ENCODE peak calls at places on chromosomes 7 and 10, in six cellular contexts. I is H9, V is fibroblast of lung, G is GM23248, J is IMR-90, L is neuronal stem cell. Z is an unnamed sample.

GRCh38 chr10:103643381-103643780 is 149.9 kb downstream of the NEURL1 start:
- DNase-seq in L (no peak), I (no peak), J (peak), G (no peak), V (no peak), Z (no peak)

GRCh38 chr10:100186253-100186780 is 488 bp upstream of the ERLIN1 start:
- DNase-seq in I (no peak), L (no peak), V (peak), G (peak), J (peak), Z (peak)

GRCh38 chr7:84379446-84379845 is 184.9 kb upstream of the SEMA3A start:
- DNase-seq in G (no peak), J (no peak), L (no peak), V (no peak), I (no peak), Z (no peak)

GRCh38 chr10:45427956-45428338 is 53.9 kb downstream of the ALOX5 start:
- DNase-seq in V (no peak), I (no peak), G (no peak), L (no peak), J (no peak), Z (no peak)

GRCh38 chr10:79445217-79445707 is at the start of gene ZCCHC24:
- DNase-seq in I (peak), L (no peak), V (no peak), J (no peak), G (no peak), Z (peak)

GRCh38 chr7:64602086-64602485 is 39.2 kb upstream of the ZNF680 start:
- DNase-seq in J (peak), G (no peak), L (no peak), V (no peak), I (no peak), Z (no peak)

GRCh38 chr10:122044045-122044661 is 55.2 kb downstream of the TACC2 start:
- DNase-seq in V (peak), G (peak), J (peak), I (no peak), L (peak), Z (peak)

GRCh38 chr7:29147821-29148220 is 1.5 kb upstream of the CPVL start:
- DNase-seq in V (no peak), G (no peak), J (no peak), I (no peak), L (no peak), Z (no peak)

GRCh38 chr10:124892905-124893304 is 49.0 kb upstream of the ZRANB1 start:
- DNase-seq in J (no peak), G (no peak), V (no peak), L (no peak), I (no peak), Z (no peak)

GRCh38 chr7:151727579-151728285 is 149.2 kb downstream of the PRKAG2 start:
- DNase-seq in I (no peak), V (peak), J (peak), L (no peak), G (peak), Z (peak)

GRCh38 chr7:151844828-151845200 is 32.1 kb downstream of the PRKAG2 start:
- DNase-seq in J (no peak), G (no peak), I (no peak), L (no peak), V (no peak), Z (no peak)

GRCh38 chr10:16952610-16953009 is 135.4 kb upstream of the RSU1 start:
- DNase-seq in I (peak), L (no peak), G (no peak), J (no peak), V (no peak), Z (no peak)

GRCh38 chr7:584122-584465 is 64.4 kb upstream of the PDGFA start:
- DNase-seq in V (no peak), G (no peak), I (no peak), L (no peak), J (no peak), Z (peak)

GRCh38 chr7:50652400-50653115 is 87.4 kb upstream of the DDC start:
- DNase-seq in L (no peak), J (no peak), G (no peak), I (no peak), V (no peak), Z (no peak)

GRCh38 chr7:24448038-24448437 is 125.2 kb upstream of the PALS2 start:
- DNase-seq in L (no peak), V (no peak), I (no peak), J (no peak), G (no peak), Z (no peak)

GRCh38 chr7:70463332-70463938 is 668.5 kb upstream of the GALNT17 start:
- DNase-seq in L (no peak), G (no peak), I (no peak), V (no peak), J (no peak), Z (no peak)

GRCh38 chr7:155997431-155998327 is 185.4 kb upstream of the SHH start:
- DNase-seq in I (peak), J (no peak), L (no peak), G (no peak), V (no peak), Z (no peak)

GRCh38 chr7:100485514-100485913 is 1.8 kb downstream of the NYAP1 start:
- DNase-seq in G (peak), J (no peak), L (no peak), I (no peak), V (no peak), Z (no peak)

GRCh38 chr7:100482728-100483100 is 1.0 kb upstream of the NYAP1 start:
- DNase-seq in V (no peak), G (no peak), I (no peak), J (no peak), L (no peak), Z (no peak)

GRCh38 chr7:100483101-100483727 is 513 bp upstream of the NYAP1 start:
- DNase-seq in J (peak), L (peak), V (no peak), G (peak), I (peak), Z (peak)

GRCh38 chr7:100484636-100485114 is 948 bp downstream of the NYAP1 start:
- DNase-seq in I (no peak), J (no peak), V (no peak), L (no peak), G (no peak), Z (no peak)

DNA sequence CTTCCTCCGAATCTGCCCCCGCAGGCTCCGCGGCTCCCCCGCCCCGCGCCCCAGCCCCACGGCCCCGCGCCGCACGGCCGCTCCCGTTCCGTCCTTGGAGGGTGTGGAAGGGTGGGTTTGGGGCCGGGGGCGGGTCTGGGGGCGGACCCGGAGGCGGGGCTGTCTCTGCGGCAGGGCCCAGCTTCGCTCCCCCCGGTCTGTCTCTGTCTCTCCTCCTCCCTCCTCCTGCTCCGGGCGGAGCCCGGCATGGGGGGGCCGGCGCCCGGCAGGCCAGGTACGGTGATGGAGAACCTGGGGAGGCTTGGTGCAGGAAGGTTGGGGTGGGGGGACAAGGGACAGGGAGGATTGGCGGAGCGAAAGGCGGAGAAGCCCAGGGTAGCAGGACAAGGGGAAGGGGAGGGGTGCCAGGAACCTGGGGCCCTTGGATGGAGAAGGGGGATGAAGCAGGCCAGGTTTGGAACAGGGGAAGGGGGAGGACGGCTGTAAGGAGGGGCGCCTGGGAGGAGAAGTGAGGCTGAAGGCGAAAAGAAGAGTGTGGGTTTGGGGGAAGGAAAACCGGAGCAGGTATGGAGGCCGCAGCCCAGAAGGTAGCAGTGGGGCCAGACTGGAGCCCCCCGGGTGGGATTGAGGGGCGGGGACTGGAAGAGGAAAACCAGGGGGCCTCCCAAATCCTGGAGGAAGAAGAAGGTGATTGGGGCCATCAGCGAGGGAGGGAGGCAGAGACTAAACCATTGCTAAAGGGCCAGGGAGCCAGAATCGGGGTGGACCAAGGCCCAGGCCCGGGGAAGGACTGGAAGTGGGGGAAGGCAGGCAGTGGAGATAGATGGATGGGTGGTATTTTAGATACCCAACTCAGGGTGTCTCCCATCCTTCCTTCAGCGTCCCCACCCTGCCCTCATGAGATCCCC is at the start of gene NYAP1:
- DNase-seq in V (peak), L (peak), G (no peak), I (peak), J (peak), Z (peak)
- H3K9ac ChIP-seq in V (no peak), L (peak), G (peak), I (peak), J (peak), Z (peak)

GRCh38 chr7:36496576-36496975 is 106.9 kb downstream of the ANLN start:
- DNase-seq in I (no peak), L (no peak), V (peak), J (no peak), G (no peak), Z (no peak)

DNA sequence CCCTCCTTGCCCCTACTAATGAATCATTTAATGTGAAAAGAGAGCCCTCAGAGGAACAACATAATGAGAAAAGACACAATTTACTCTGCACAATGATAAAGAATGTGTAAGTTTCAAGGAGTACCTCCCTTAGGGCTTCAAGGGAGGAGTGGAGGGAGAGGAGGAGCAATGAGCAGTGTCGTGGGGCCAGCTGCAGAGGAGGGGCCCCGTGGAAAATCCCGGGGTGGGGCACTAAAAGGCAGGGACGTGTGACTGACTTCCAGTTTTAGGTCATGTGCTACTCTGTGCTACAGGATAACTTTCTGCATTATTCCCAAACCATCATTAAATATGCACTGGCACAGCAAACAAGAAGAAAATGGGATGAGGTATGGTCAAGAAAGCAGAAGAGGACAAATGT is 108.1 kb downstream of the ANLN start:
- DNase-seq in V (no peak), I (no peak), L (no peak), G (no peak), J (no peak), Z (no peak)
- H3K9ac ChIP-seq in V (no peak), I (no peak), L (no peak), G (no peak), J (no peak), Z (no peak)

DNA sequence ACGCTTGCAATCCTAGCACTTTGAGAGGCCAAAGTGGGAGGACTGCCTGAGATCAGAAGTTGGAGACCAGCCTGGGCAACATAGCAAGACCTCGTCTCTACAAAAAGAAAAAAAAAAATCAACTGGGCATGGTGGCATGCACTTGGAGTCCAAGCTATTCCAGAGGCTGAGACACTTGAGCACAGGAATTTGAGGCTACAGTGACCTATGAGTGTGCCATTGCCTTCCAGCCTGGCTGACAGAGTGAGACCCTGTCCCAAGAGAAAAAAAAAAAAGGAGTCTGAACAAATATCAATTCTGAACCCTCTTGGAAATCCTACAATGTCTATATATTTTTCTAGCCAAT is 126.8 kb upstream of the NRP1 start:
- DNase-seq in V (no peak), G (no peak), J (no peak), I (no peak), L (no peak), Z (no peak)
- H3K9ac ChIP-seq in V (no peak), G (no peak), J (no peak), I (no peak), L (no peak), Z (no peak)

GRCh38 chr10:91603931-91604331 is 28.9 kb downstream of the PPP1R3C start:
- DNase-seq in I (no peak), G (no peak), L (no peak), J (no peak), V (peak), Z (no peak)
- H3K9ac ChIP-seq in I (no peak), G (peak), L (no peak), J (no peak), V (no peak), Z (no peak)

Z was measured in colonic mucosa.